ENCODE peak calls at places on chromosomes 3 and 15, in eight cellular contexts. N is HCT116, Y is A549, Q is HepG2, G is endothelial cell of umbilical vein, E is breast epithelium, H is IMR-90, R is transverse colon. U is an unnamed sample.

GRCh38 chr3:155323063-155323666 is 29.7 kb upstream of the STRIT1 start:
- DNase-seq in N (peak), Y (peak), Q (peak), G (peak), E (no peak), H (peak), R (peak), U (peak)

GRCh38 chr15:91844928-91845327 is 8.6 kb upstream of the SLCO3A1 start:
- DNase-seq in N (no peak), Y (no peak), Q (no peak), G (no peak), E (no peak), H (no peak), R (no peak), U (no peak)

GRCh38 chr3:194322701-194323174 is 28.4 kb downstream of the CPN2 start:
- DNase-seq in N (peak), Y (peak), Q (peak), G (no peak), E (no peak), H (peak), R (no peak), U (peak)

GRCh38 chr15:80325206-80325605 is 73.2 kb upstream of the CTXND1 start:
- DNase-seq in N (no peak), Y (no peak), Q (no peak), G (no peak), E (no peak), H (no peak), R (no peak), U (no peak)

GRCh38 chr3:8579101-8579500 is 65.5 kb downstream of the SSUH2 start:
- DNase-seq in N (no peak), Y (no peak), Q (no peak), G (no peak), E (no peak), H (peak), R (no peak), U (no peak)

GRCh38 chr15:58604455-58604923 is 145.0 kb downstream of the ADAM10 start:
- DNase-seq in N (no peak), Y (no peak), Q (peak), G (no peak), E (no peak), H (no peak), R (no peak), U (no peak)

GRCh38 chr3:195119461-195120198 is 151.3 kb downstream of the XXYLT1 start:
- DNase-seq in N (no peak), Y (no peak), Q (peak), G (peak), E (no peak), H (peak), R (no peak), U (no peak)

GRCh38 chr3:52244061-52244628 is 1.4 kb upstream of the PPM1M start:
- DNase-seq in N (no peak), Y (no peak), Q (no peak), G (peak), E (no peak), H (peak), R (peak), U (no peak)

GRCh38 chr15:40918146-40918798 is 10.9 kb upstream of the DLL4 start:
- DNase-seq in N (no peak), Y (no peak), Q (no peak), G (peak), E (no peak), H (no peak), R (no peak), U (no peak)

GRCh38 chr3:73558399-73559075 is 66.2 kb downstream of the PDZRN3 start:
- DNase-seq in N (no peak), Y (no peak), Q (no peak), G (no peak), E (no peak), H (peak), R (no peak), U (no peak)

GRCh38 chr3:118199044-118199443 is 835.6 kb downstream of the IGSF11 start:
- DNase-seq in N (no peak), Y (no peak), Q (no peak), G (no peak), E (no peak), H (no peak), R (no peak), U (no peak)

GRCh38 chr3:58104712-58105111 is 96.5 kb downstream of the FLNB start:
- DNase-seq in N (no peak), Y (no peak), Q (no peak), G (no peak), E (no peak), H (no peak), R (no peak), U (no peak)

GRCh38 chr15:99983171-99983891 is 250.1 kb upstream of the LYSMD4 start:
- DNase-seq in N (no peak), Y (no peak), Q (no peak), G (no peak), E (no peak), H (no peak), R (no peak), U (no peak)

GRCh38 chr3:140035856-140036255 is 100.9 kb downstream of the CLSTN2 start:
- DNase-seq in N (no peak), Y (no peak), Q (no peak), G (no peak), E (no peak), H (no peak), R (no peak), U (no peak)

GRCh38 chr3:157093096-157093495 is 66.9 kb downstream of the CCNL1 start:
- DNase-seq in N (no peak), Y (no peak), Q (no peak), G (no peak), E (no peak), H (no peak), R (no peak), U (no peak)

GRCh38 chr3:9669720-9670432 is 20.6 kb downstream of the MTMR14 start:
- DNase-seq in N (no peak), Y (no peak), Q (no peak), G (peak), E (no peak), H (no peak), R (no peak), U (no peak)

GRCh38 chr3:153284282-153284938 is 122.4 kb downstream of the RAP2B start:
- DNase-seq in N (peak), Y (peak), Q (peak), G (peak), E (peak), H (peak), R (peak), U (peak)

GRCh38 chr15:75171408-75171807 is 30.3 kb upstream of the C15orf39 start:
- DNase-seq in N (no peak), Y (no peak), Q (peak), G (peak), E (no peak), H (peak), R (no peak), U (no peak)

GRCh38 chr3:11661827-11662226 is 18.1 kb upstream of the VGLL4 start:
- DNase-seq in N (no peak), Y (no peak), Q (no peak), G (peak), E (no peak), H (peak), R (no peak), U (peak)

GRCh38 chr3:196996454-196997265 is 28.0 kb upstream of the PIGZ start:
- DNase-seq in N (no peak), Y (no peak), Q (no peak), G (no peak), E (no peak), H (no peak), R (no peak), U (no peak)

GRCh38 chr3:64648927-64649906 is 38.6 kb downstream of the ADAMTS9 start:
- DNase-seq in N (no peak), Y (no peak), Q (no peak), G (no peak), E (no peak), H (no peak), R (no peak), U (no peak)

GRCh38 chr3:163056874-163057497 is 1560.4 kb downstream of the OTOL1 start:
- DNase-seq in N (peak), Y (peak), Q (peak), G (no peak), E (no peak), H (peak), R (peak), U (peak)

GRCh38 chr3:14426305-14426620 is 23.9 kb downstream of the SLC6A6 start:
- DNase-seq in N (no peak), Y (no peak), Q (no peak), G (no peak), E (no peak), H (no peak), R (no peak), U (no peak)
- TF ChIP-seq POLR2A in N (no peak), Y (no peak), Q (no peak), G (no peak), E (no peak), H (no peak), R (no peak), U (no peak)

DNA sequence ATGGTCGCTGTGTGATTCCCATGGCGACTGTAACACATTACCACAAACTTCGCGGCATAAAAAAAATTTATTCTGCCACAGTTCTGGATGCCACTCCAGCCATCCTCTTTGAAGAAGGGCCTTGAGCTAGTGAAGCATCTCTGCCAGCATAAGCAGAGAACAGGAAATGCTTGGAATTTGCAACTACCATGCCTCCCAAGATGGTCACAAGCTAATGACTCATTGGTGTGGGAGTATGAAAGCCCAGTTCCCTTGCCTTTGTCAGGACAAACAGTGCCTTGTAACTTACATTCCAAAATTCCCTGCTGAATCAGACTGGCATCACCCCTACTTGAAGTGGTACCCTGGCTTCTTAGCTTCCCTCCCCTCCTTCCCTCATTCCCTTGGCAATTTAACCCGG is 129.7 kb downstream of the PROS1 start:
- DNase-seq in N (peak), Y (no peak), Q (no peak), G (peak), E (peak), H (peak), R (no peak), U (no peak)
- TF ChIP-seq POLR2A in N (no peak), Y (no peak), Q (no peak), G (no peak), E (no peak), H (no peak), R (no peak), U (no peak)

GRCh38 chr15:73926191-73927002 is at the start of gene LOXL1:
- DNase-seq in N (peak), Y (no peak), Q (peak), G (peak), E (peak), H (peak), R (peak), U (no peak)
- TF ChIP-seq POLR2A in N (no peak), Y (no peak), Q (no peak), G (no peak), E (no peak), H (peak), R (peak), U (no peak)

GRCh38 chr15:67070892-67071664 is 5.7 kb downstream of the SMAD3 start:
- DNase-seq in N (no peak), Y (no peak), Q (no peak), G (no peak), E (no peak), H (peak), R (no peak), U (no peak)

GRCh38 chr15:67070150-67070549 is 4.7 kb downstream of the SMAD3 start:
- DNase-seq in N (no peak), Y (no peak), Q (no peak), G (no peak), E (no peak), H (peak), R (no peak), U (no peak)

GRCh38 chr15:67072951-67073350 is 7.5 kb downstream of the SMAD3 start:
- DNase-seq in N (no peak), Y (no peak), Q (no peak), G (no peak), E (no peak), H (peak), R (no peak), U (no peak)

GRCh38 chr15:67074886-67075229 is 9.5 kb downstream of the SMAD3 start:
- DNase-seq in N (no peak), Y (no peak), Q (no peak), G (no peak), E (no peak), H (peak), R (no peak), U (no peak)

DNA sequence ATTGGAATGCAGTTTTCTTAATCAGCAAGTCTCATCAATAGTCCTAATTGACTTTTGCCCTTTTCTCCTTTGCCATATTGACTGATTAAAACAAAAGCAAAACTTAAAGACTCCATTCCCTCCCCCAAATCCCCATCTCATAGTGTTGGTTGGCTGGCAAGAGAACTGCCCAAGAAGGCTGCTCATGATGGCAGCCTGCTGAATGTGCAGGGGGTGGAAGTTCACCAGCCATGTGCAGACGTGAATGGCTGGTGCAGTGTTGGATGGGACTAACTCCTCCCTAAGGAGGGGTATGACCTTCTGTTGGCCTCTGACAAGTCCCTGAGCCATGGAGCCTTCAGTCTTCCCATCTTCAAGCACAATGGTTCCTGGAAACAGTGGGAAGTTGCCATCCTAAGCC is 7.0 kb downstream of the SMAD3 start:
- DNase-seq in N (no peak), Y (no peak), Q (no peak), G (no peak), E (no peak), H (peak), R (no peak), U (no peak)
- TF ChIP-seq POLR2A in N (no peak), Y (no peak), Q (no peak), G (no peak), E (no peak), H (peak), R (no peak), U (no peak)

GRCh38 chr3:101724329-101725191 is at the start of gene CEP97:
- DNase-seq in N (peak), Y (peak), Q (peak), G (peak), E (peak), H (peak), R (peak), U (peak)
- TF ChIP-seq POLR2A in N (peak), Y (peak), Q (peak), G (peak), E (no peak), H (no peak), R (no peak), U (peak)

DNA sequence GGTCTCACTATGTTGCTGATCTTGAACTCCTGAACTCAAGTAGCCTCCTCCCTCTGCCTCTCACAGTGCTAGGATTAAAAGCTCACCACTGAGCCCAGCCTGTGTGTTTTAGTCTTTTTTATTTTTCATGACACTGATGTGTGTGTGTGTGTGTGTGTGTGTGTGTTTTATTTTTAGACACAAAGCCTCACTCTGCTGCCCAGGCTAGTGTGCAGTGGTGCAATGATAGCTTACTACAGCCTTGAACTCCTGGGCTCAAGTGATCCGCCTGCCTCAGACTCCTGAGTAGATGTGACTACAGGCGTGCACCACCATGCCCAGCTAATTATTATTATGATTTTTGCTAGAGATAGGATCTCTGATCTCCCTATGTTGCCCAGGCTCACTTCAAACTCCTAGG is 23.3 kb upstream of the CTSH start:
- DNase-seq in N (no peak), Y (no peak), Q (peak), G (no peak), E (no peak), H (no peak), R (no peak), U (no peak)
- TF ChIP-seq POLR2A in N (no peak), Y (no peak), Q (no peak), G (no peak), E (no peak), H (no peak), R (no peak), U (no peak)

DNA sequence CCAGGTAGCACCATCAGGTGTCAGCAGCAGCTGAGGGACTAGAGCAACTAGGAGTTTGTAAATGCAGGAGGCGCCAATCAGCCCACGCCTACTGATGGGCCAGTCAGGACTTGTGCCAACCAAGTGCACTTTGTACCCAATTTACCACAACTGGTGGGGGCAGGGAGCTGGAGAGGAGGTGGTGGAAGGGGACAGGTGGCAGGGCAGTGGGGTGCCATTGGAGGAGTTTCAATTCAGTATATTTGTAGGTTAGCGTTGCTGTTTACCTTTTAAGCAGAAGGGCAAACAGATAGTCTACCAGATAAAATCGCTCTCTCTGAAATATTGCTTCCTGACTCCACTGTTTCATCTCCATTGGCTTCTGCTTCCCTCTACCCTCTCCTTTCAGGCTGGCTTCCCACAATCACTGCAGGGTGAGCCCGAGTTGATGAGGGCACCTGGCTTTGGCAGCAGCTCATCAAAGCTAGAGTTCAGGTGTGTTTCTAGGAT is 75.7 kb downstream of the TRIM69 start:
- DNase-seq in N (no peak), Y (no peak), Q (peak), G (no peak), E (peak), H (no peak), R (peak), U (no peak)
- TF ChIP-seq POLR2A in N (no peak), Y (no peak), Q (no peak), G (no peak), E (no peak), H (no peak), R (peak), U (no peak)

DNA sequence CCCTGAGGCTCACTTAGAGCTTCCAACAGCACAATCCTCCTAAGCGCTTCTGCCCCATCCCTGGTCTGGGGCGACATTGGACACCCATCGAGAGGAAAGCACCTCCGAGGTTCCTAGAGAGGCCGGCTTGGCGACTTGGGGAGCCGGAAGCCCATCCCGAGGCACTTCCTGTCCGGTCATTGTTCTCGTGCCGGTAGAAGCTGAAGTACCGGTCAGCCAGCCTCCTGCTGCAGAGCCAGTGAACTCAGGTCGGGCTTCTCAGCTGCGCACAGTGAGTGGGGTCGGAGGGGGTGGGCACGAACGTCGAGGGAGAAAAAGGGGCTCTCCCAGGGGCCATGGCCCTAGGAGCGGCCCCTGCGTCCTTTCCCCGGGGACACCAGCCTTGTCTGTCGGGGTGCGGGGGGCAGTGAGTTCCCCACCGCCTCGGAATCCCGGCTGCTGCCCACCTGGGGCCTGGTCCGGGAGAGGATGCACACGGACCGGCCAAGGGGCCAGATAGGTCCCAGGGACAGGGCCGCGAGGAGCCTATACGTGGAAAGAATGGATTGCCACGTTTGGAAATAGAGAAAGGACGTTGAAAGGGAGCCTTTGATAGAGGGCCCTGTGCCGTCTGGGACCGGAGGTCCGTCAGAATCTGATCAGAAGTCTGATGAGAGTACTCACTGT is at the start of gene ZNF35:
- DNase-seq in N (peak), Y (peak), Q (no peak), G (peak), E (peak), H (peak), R (peak), U (peak)
- TF ChIP-seq POLR2A in N (peak), Y (peak), Q (no peak), G (peak), E (no peak), H (peak), R (peak), U (peak)

U was measured in erythroblast.